ENCODE peak calls at places on chromosomes 12 and 14, in eight cellular contexts. One of them, this sample, is unnamed.
A peak's percentile ranks its signal among the peaks of the same experiment; 100 is the strongest.

GRCh38 chr12:40015360-40015759 is 90.5 kb downstream of the SLC2A13 start:
- DNase-seq in AG10803: no peak
- DNase-seq in keratinocyte: no peak
- DNase-seq in heart left ventricle: no peak
- DNase-seq in heart right ventricle: no peak
- DNase-seq in AG04450: no peak
- DNase-seq in GM13977: no peak
- DNase-seq in lower lobe of right lung: no peak
- DNase-seq in this sample: peak; percentile 15

GRCh38 chr12:93536111-93536765 is 36.2 kb upstream of the SOCS2 start:
- DNase-seq in AG10803: no peak
- DNase-seq in keratinocyte: no peak
- DNase-seq in heart left ventricle: no peak
- DNase-seq in heart right ventricle: no peak
- DNase-seq in AG04450: no peak
- DNase-seq in GM13977: no peak
- DNase-seq in lower lobe of right lung: no peak
- DNase-seq in this sample: no peak

GRCh38 chr14:104460920-104461651 is 118.5 kb upstream of the C14orf180 start:
- DNase-seq in AG10803: no peak
- DNase-seq in keratinocyte: no peak
- DNase-seq in heart left ventricle: no peak
- DNase-seq in heart right ventricle: peak; percentile 20
- DNase-seq in AG04450: no peak
- DNase-seq in GM13977: no peak
- DNase-seq in lower lobe of right lung: peak; percentile 43
- DNase-seq in this sample: no peak

GRCh38 chr12:7113389-7113871 is 4.4 kb upstream of the C1RL start:
- DNase-seq in AG10803: peak; percentile 44
- DNase-seq in keratinocyte: no peak
- DNase-seq in heart left ventricle: no peak
- DNase-seq in heart right ventricle: no peak
- DNase-seq in AG04450: no peak
- DNase-seq in GM13977: peak; percentile 66
- DNase-seq in lower lobe of right lung: no peak
- DNase-seq in this sample: peak; percentile 51

GRCh38 chr12:53467880-53468279 is 16.0 kb downstream of the PCBP2 start:
- DNase-seq in AG10803: no peak
- DNase-seq in keratinocyte: no peak
- DNase-seq in heart left ventricle: no peak
- DNase-seq in heart right ventricle: no peak
- DNase-seq in AG04450: no peak
- DNase-seq in GM13977: no peak
- DNase-seq in lower lobe of right lung: no peak
- DNase-seq in this sample: no peak

GRCh38 chr14:53183611-53184010 is 30.5 kb upstream of the DDHD1 start:
- DNase-seq in AG10803: peak; percentile 60
- DNase-seq in keratinocyte: no peak
- DNase-seq in heart left ventricle: no peak
- DNase-seq in heart right ventricle: no peak
- DNase-seq in AG04450: no peak
- DNase-seq in GM13977: no peak
- DNase-seq in lower lobe of right lung: no peak
- DNase-seq in this sample: no peak

GRCh38 chr14:75238728-75239455 is 39.7 kb upstream of the FOS start:
- DNase-seq in AG10803: no peak
- DNase-seq in keratinocyte: no peak
- DNase-seq in heart left ventricle: peak; percentile 50
- DNase-seq in heart right ventricle: no peak
- DNase-seq in AG04450: no peak
- DNase-seq in GM13977: no peak
- DNase-seq in lower lobe of right lung: no peak
- DNase-seq in this sample: no peak

GRCh38 chr12:93502802-93503623 is 35.7 kb downstream of the MRPL42 start:
- DNase-seq in AG10803: peak; percentile 44
- DNase-seq in keratinocyte: no peak
- DNase-seq in heart left ventricle: no peak
- DNase-seq in heart right ventricle: peak; percentile 46
- DNase-seq in AG04450: no peak
- DNase-seq in GM13977: no peak
- DNase-seq in lower lobe of right lung: no peak
- DNase-seq in this sample: peak; percentile 72

GRCh38 chr12:115934877-115935276 is 342.6 kb downstream of the MED13L start:
- DNase-seq in AG10803: no peak
- DNase-seq in keratinocyte: no peak
- DNase-seq in heart left ventricle: no peak
- DNase-seq in heart right ventricle: no peak
- DNase-seq in AG04450: no peak
- DNase-seq in GM13977: no peak
- DNase-seq in lower lobe of right lung: no peak
- DNase-seq in this sample: no peak

GRCh38 chr12:105399428-105400081 is 69.1 kb downstream of the C12orf75 start:
- DNase-seq in AG10803: no peak
- DNase-seq in keratinocyte: no peak
- DNase-seq in heart left ventricle: no peak
- DNase-seq in heart right ventricle: no peak
- DNase-seq in AG04450: no peak
- DNase-seq in GM13977: no peak
- DNase-seq in lower lobe of right lung: no peak
- DNase-seq in this sample: no peak

GRCh38 chr12:53952335-53952694 is 2.4 kb upstream of the HOXC12 start:
- DNase-seq in AG10803: no peak
- DNase-seq in keratinocyte: no peak
- DNase-seq in heart left ventricle: no peak
- DNase-seq in heart right ventricle: no peak
- DNase-seq in AG04450: no peak
- DNase-seq in GM13977: no peak
- DNase-seq in lower lobe of right lung: no peak
- DNase-seq in this sample: no peak

GRCh38 chr14:86852530-86852929 is 1140.5 kb downstream of the GALC start:
- DNase-seq in AG10803: no peak
- DNase-seq in keratinocyte: no peak
- DNase-seq in heart left ventricle: no peak
- DNase-seq in heart right ventricle: no peak
- DNase-seq in AG04450: peak; percentile 42
- DNase-seq in GM13977: no peak
- DNase-seq in lower lobe of right lung: no peak
- DNase-seq in this sample: no peak

GRCh38 chr14:91367173-91368171 is 50.1 kb downstream of the CCDC88C start:
- DNase-seq in AG10803: no peak
- DNase-seq in keratinocyte: no peak
- DNase-seq in heart left ventricle: no peak
- DNase-seq in heart right ventricle: peak; percentile 30
- DNase-seq in AG04450: no peak
- DNase-seq in GM13977: peak; percentile 86
- DNase-seq in lower lobe of right lung: peak; percentile 86
- DNase-seq in this sample: peak; percentile 82

GRCh38 chr14:34237098-34237497 is 224.9 kb downstream of the SPTSSA start:
- DNase-seq in AG10803: no peak
- DNase-seq in keratinocyte: no peak
- DNase-seq in heart left ventricle: no peak
- DNase-seq in heart right ventricle: no peak
- DNase-seq in AG04450: no peak
- DNase-seq in GM13977: no peak
- DNase-seq in lower lobe of right lung: no peak
- DNase-seq in this sample: no peak

GRCh38 chr12:42590324-42590934 is 883 bp upstream of the PRICKLE1 start:
- DNase-seq in AG10803: no peak
- DNase-seq in keratinocyte: no peak
- DNase-seq in heart left ventricle: peak; percentile 54
- DNase-seq in heart right ventricle: peak; percentile 33
- DNase-seq in AG04450: no peak
- DNase-seq in GM13977: peak; percentile 14
- DNase-seq in lower lobe of right lung: peak; percentile 50
- DNase-seq in this sample: peak; percentile 5

GRCh38 chr12:107134558-107134957 is 41.2 kb upstream of the CRY1 start:
- DNase-seq in AG10803: no peak
- DNase-seq in keratinocyte: no peak
- DNase-seq in heart left ventricle: no peak
- DNase-seq in heart right ventricle: no peak
- DNase-seq in AG04450: no peak
- DNase-seq in GM13977: no peak
- DNase-seq in lower lobe of right lung: no peak
- DNase-seq in this sample: peak; percentile 72

GRCh38 chr12:29710104-29710503 is 73.6 kb downstream of the TMTC1 start:
- DNase-seq in AG10803: no peak
- DNase-seq in keratinocyte: no peak
- DNase-seq in heart left ventricle: peak; percentile 67
- DNase-seq in heart right ventricle: peak; percentile 53
- DNase-seq in AG04450: no peak
- DNase-seq in GM13977: no peak
- DNase-seq in lower lobe of right lung: no peak
- DNase-seq in this sample: peak; percentile 1

DNA sequence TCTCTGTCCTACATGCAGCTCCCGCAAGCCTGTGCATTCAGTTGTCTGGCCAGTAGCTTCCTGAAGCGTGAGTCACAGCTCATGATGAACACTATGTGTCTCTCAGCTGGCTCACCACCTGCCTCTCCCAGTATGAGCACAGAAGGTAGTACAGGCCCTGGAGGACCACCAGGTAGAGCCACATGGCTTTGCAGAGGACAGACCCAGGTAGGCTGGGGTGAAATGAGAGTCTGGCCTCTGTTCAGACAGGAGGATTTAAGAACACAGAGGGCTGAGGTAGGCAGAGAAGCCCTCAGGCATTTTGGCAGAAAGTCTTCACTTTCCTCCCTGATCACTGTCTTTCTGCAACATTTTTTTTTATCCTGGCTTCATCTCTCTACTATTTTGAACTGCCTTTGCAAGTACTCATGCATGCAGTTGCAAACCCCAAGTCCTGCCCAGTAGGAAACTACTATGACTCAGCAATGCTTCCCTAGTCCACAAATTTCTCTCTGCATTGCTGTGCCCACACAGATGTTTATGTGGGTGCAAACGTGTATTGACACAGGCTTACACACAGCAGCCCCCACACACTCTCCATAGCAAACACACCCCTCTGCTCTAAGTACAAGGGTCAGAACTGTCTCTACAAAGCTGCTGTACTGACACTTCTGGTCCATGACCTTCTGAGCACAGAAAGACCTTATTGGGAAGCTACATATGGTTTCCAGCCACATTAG is 7.2 kb upstream of the SDR9C7 start:
- DNase-seq in AG10803: peak; percentile 77
- DNase-seq in keratinocyte: peak; percentile 78
- DNase-seq in heart left ventricle: no peak
- DNase-seq in heart right ventricle: no peak
- DNase-seq in AG04450: no peak
- DNase-seq in GM13977: no peak
- DNase-seq in lower lobe of right lung: no peak
- DNase-seq in this sample: no peak
- TF ChIP-seq CTCF in AG10803: no peak
- TF ChIP-seq CTCF in keratinocyte: no peak
- TF ChIP-seq CTCF in heart left ventricle: no peak
- TF ChIP-seq CTCF in heart right ventricle: no peak
- TF ChIP-seq CTCF in AG04450: no peak
- TF ChIP-seq CTCF in GM13977: no peak
- TF ChIP-seq CTCF in lower lobe of right lung: no peak
- TF ChIP-seq CTCF in this sample: no peak

GRCh38 chr14:23175823-23176222 is 7.6 kb downstream of the SLC7A8 start:
- DNase-seq in AG10803: peak; percentile 45
- DNase-seq in keratinocyte: no peak
- DNase-seq in heart left ventricle: no peak
- DNase-seq in heart right ventricle: no peak
- DNase-seq in AG04450: no peak
- DNase-seq in GM13977: no peak
- DNase-seq in lower lobe of right lung: no peak
- DNase-seq in this sample: no peak
- TF ChIP-seq CTCF in AG10803: no peak
- TF ChIP-seq CTCF in keratinocyte: no peak
- TF ChIP-seq CTCF in heart left ventricle: no peak
- TF ChIP-seq CTCF in heart right ventricle: no peak
- TF ChIP-seq CTCF in AG04450: no peak
- TF ChIP-seq CTCF in GM13977: no peak
- TF ChIP-seq CTCF in lower lobe of right lung: no peak
- TF ChIP-seq CTCF in this sample: no peak

GRCh38 chr12:124567035-124567672 is at the start of gene NCOR2:
- DNase-seq in AG10803: no peak
- DNase-seq in keratinocyte: no peak
- DNase-seq in heart left ventricle: no peak
- DNase-seq in heart right ventricle: no peak
- DNase-seq in AG04450: no peak
- DNase-seq in GM13977: peak; percentile 85
- DNase-seq in lower lobe of right lung: no peak
- DNase-seq in this sample: peak; percentile 66
- TF ChIP-seq CTCF in AG10803: no peak
- TF ChIP-seq CTCF in keratinocyte: no peak
- TF ChIP-seq CTCF in heart left ventricle: no peak
- TF ChIP-seq CTCF in heart right ventricle: no peak
- TF ChIP-seq CTCF in AG04450: no peak
- TF ChIP-seq CTCF in GM13977: no peak
- TF ChIP-seq CTCF in lower lobe of right lung: no peak
- TF ChIP-seq CTCF in this sample: no peak

GRCh38 chr12:66032739-66033138 is 97.8 kb downstream of the LLPH start:
- DNase-seq in AG10803: no peak
- DNase-seq in keratinocyte: no peak
- DNase-seq in heart left ventricle: no peak
- DNase-seq in heart right ventricle: no peak
- DNase-seq in AG04450: no peak
- DNase-seq in GM13977: no peak
- DNase-seq in lower lobe of right lung: no peak
- DNase-seq in this sample: no peak

GRCh38 chr12:66030217-66030781 is 100.3 kb downstream of the LLPH start:
- DNase-seq in AG10803: no peak
- DNase-seq in keratinocyte: no peak
- DNase-seq in heart left ventricle: no peak
- DNase-seq in heart right ventricle: no peak
- DNase-seq in AG04450: no peak
- DNase-seq in GM13977: no peak
- DNase-seq in lower lobe of right lung: no peak
- DNase-seq in this sample: no peak

GRCh38 chr12:66036317-66036716 is 94.2 kb downstream of the LLPH start:
- DNase-seq in AG10803: peak; percentile 94
- DNase-seq in keratinocyte: peak; percentile 91
- DNase-seq in heart left ventricle: peak; percentile 62
- DNase-seq in heart right ventricle: peak; percentile 47
- DNase-seq in AG04450: peak; percentile 49
- DNase-seq in GM13977: no peak
- DNase-seq in lower lobe of right lung: no peak
- DNase-seq in this sample: no peak

DNA sequence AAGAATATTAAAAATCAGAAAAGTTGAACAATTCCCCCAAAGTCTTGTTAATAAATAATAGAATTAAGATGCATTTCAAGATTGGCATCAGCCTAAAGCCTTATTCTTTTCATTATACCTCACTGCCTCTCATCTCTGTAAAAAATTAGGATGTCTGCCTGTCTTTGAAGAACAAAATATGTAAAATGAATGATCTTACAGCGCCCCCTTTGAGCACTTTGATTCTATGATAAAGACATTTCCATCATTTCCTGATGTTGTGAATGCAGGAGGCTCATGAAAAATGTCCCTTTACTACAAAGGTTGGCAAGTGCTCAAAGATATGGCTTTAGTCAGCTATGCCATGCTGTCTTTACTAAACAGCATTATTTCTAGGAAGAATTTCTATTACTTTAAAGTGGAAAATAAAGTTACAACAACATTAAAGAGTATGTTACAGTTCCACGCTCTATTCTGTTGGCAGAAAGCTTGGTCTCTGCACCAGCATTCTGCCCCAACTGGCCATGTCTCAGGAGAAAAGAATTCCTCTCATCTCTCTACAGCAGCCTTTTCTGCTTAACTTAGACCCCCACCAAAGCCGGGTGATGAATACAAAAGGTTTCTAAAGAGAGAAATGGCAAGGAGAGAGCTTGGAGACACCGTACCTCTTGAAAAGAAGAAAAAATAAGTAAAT is 95.1 kb downstream of the LLPH start:
- DNase-seq in AG10803: peak; percentile 60
- DNase-seq in keratinocyte: no peak
- DNase-seq in heart left ventricle: no peak
- DNase-seq in heart right ventricle: no peak
- DNase-seq in AG04450: no peak
- DNase-seq in GM13977: no peak
- DNase-seq in lower lobe of right lung: no peak
- DNase-seq in this sample: no peak
- TF ChIP-seq CTCF in AG10803: peak; percentile 63
- TF ChIP-seq CTCF in keratinocyte: peak; percentile 48
- TF ChIP-seq CTCF in heart left ventricle: no peak
- TF ChIP-seq CTCF in heart right ventricle: peak; percentile 33
- TF ChIP-seq CTCF in AG04450: peak; percentile 52
- TF ChIP-seq CTCF in GM13977: peak; percentile 44
- TF ChIP-seq CTCF in lower lobe of right lung: peak; percentile 30
- TF ChIP-seq CTCF in this sample: peak; percentile 59

This sample was measured in activated CD8-positive, alpha-beta T cell treated with anti-CD3 and anti-CD28 coated beads for 36 hours.